ENCODE peak calls at places on chromosomes 13 and 19, in seven cellular contexts. One of them, this sample, is unnamed.

GRCh38 chr19:50718255-50719118 is 1.1 kb downstream of the SHANK1 start:
- DNase-seq in HCT116: no peak
- DNase-seq in HepG2: no peak
- DNase-seq in SK-N-SH: peak; percentile 85
- DNase-seq in K562: peak; percentile 61
- DNase-seq in GM12878: no peak
- DNase-seq in H1: no peak
- DNase-seq in this sample: no peak

GRCh38 chr19:19642506-19643157 is 825 bp downstream of the GMIP start:
- DNase-seq in K562: peak; percentile 37
- DNase-seq in HCT116: no peak
- DNase-seq in SK-N-SH: peak; percentile 79
- DNase-seq in HepG2: no peak
- DNase-seq in H1: no peak
- DNase-seq in GM12878: no peak
- DNase-seq in this sample: peak; percentile 21

GRCh38 chr13:49374585-49375290 is 69.1 kb downstream of the CAB39L start:
- DNase-seq in H1: no peak
- DNase-seq in SK-N-SH: no peak
- DNase-seq in HepG2: no peak
- DNase-seq in K562: peak; percentile 7
- DNase-seq in HCT116: no peak
- DNase-seq in GM12878: no peak
- DNase-seq in this sample: no peak

GRCh38 chr13:58190578-58190977 is 559.0 kb downstream of the PCDH17 start:
- DNase-seq in HCT116: no peak
- DNase-seq in H1: no peak
- DNase-seq in GM12878: no peak
- DNase-seq in SK-N-SH: no peak
- DNase-seq in K562: no peak
- DNase-seq in HepG2: no peak
- DNase-seq in this sample: no peak

GRCh38 chr19:4694211-4694987 is 24.3 kb upstream of the MYDGF start:
- DNase-seq in HepG2: no peak
- DNase-seq in H1: no peak
- DNase-seq in HCT116: peak; percentile 93
- DNase-seq in GM12878: no peak
- DNase-seq in K562: peak; percentile 61
- DNase-seq in SK-N-SH: no peak
- DNase-seq in this sample: peak; percentile 65

GRCh38 chr13:50033696-50034095 is 18.5 kb downstream of the KCNRG start:
- DNase-seq in HCT116: no peak
- DNase-seq in H1: no peak
- DNase-seq in SK-N-SH: no peak
- DNase-seq in HepG2: no peak
- DNase-seq in K562: no peak
- DNase-seq in GM12878: no peak
- DNase-seq in this sample: peak; percentile 6

GRCh38 chr13:94322925-94323324 is 156.6 kb downstream of the DCT start:
- DNase-seq in H1: no peak
- DNase-seq in K562: no peak
- DNase-seq in SK-N-SH: no peak
- DNase-seq in HepG2: no peak
- DNase-seq in GM12878: no peak
- DNase-seq in HCT116: no peak
- DNase-seq in this sample: no peak

GRCh38 chr13:73146705-73147104 is 87.9 kb downstream of the KLF5 start:
- DNase-seq in K562: no peak
- DNase-seq in H1: no peak
- DNase-seq in HCT116: no peak
- DNase-seq in GM12878: no peak
- DNase-seq in HepG2: no peak
- DNase-seq in SK-N-SH: no peak
- DNase-seq in this sample: no peak

GRCh38 chr13:20700288-20700687 is 3.2 kb upstream of the IL17D start:
- DNase-seq in K562: no peak
- DNase-seq in H1: no peak
- DNase-seq in HepG2: no peak
- DNase-seq in HCT116: no peak
- DNase-seq in GM12878: no peak
- DNase-seq in SK-N-SH: no peak
- DNase-seq in this sample: no peak

GRCh38 chr13:106417467-106418110 is 117.9 kb downstream of the EFNB2 start:
- DNase-seq in K562: no peak
- DNase-seq in GM12878: no peak
- DNase-seq in HepG2: no peak
- DNase-seq in H1: no peak
- DNase-seq in HCT116: no peak
- DNase-seq in SK-N-SH: no peak
- DNase-seq in this sample: no peak

GRCh38 chr19:52518646-52519045 is 8.8 kb upstream of the ZNF808 start:
- DNase-seq in H1: no peak
- DNase-seq in SK-N-SH: no peak
- DNase-seq in HepG2: no peak
- DNase-seq in HCT116: no peak
- DNase-seq in GM12878: no peak
- DNase-seq in K562: no peak
- DNase-seq in this sample: no peak
- TF ChIP-seq JUND in H1: no peak
- TF ChIP-seq JUND in SK-N-SH: no peak
- TF ChIP-seq JUND in HepG2: no peak
- TF ChIP-seq JUND in HCT116: no peak
- TF ChIP-seq JUND in GM12878: no peak
- TF ChIP-seq JUND in K562: no peak
- TF ChIP-seq JUND in this sample: no peak

GRCh38 chr19:53195265-53195879 is 2.2 kb upstream of the ZNF665 start:
- DNase-seq in HepG2: peak; percentile 67
- DNase-seq in GM12878: peak; percentile 27
- DNase-seq in SK-N-SH: peak; percentile 66
- DNase-seq in HCT116: peak; percentile 42
- DNase-seq in K562: peak; percentile 59
- DNase-seq in H1: no peak
- DNase-seq in this sample: peak; percentile 35
- TF ChIP-seq JUND in HepG2: no peak
- TF ChIP-seq JUND in GM12878: no peak
- TF ChIP-seq JUND in SK-N-SH: no peak
- TF ChIP-seq JUND in HCT116: no peak
- TF ChIP-seq JUND in K562: no peak
- TF ChIP-seq JUND in H1: no peak
- TF ChIP-seq JUND in this sample: no peak

DNA sequence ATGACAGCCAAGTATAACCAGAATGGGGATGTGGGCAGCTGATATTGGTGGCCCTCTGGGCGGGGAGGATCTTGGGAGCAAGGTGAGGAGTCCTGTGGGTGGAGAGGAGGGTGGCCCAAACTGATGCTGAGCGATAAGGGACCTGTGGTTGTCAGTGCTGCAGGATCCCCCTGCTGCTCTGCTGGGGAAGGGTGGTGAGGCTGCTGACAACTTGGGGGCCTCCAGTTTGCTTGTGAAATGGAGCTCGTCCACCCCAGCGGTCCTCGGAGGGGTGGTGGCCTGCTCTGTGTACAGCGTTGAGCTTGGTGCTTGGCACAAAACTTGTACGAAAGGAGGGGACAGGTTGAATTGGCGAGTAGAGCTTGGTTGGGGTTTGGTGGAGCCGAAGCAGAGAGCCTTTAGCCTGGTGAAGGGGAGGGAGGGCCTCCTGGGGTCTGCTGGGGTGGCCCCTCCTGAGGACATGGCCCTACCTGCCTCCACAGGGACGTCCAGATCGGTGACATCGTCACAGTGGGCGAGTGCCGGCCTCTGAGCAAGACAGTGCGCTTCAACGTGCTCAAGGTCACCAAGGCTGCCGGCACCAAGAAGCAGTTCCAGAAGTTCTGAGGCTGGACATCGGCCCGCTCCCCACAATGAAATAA is 2.9 kb downstream of the RPS11 start:
- DNase-seq in GM12878: no peak
- DNase-seq in SK-N-SH: no peak
- DNase-seq in K562: peak; percentile 45
- DNase-seq in HepG2: no peak
- DNase-seq in HCT116: no peak
- DNase-seq in H1: no peak
- DNase-seq in this sample: no peak
- TF ChIP-seq JUND in GM12878: no peak
- TF ChIP-seq JUND in SK-N-SH: no peak
- TF ChIP-seq JUND in K562: no peak
- TF ChIP-seq JUND in HepG2: no peak
- TF ChIP-seq JUND in HCT116: no peak
- TF ChIP-seq JUND in H1: no peak
- TF ChIP-seq JUND in this sample: no peak

GRCh38 chr19:31676271-31677004 is 327.2 kb upstream of the TSHZ3 start:
- DNase-seq in SK-N-SH: peak; percentile 48
- DNase-seq in H1: peak; percentile 13
- DNase-seq in K562: no peak
- DNase-seq in HepG2: no peak
- DNase-seq in HCT116: no peak
- DNase-seq in GM12878: no peak
- DNase-seq in this sample: peak; percentile 13
- TF ChIP-seq JUND in SK-N-SH: no peak
- TF ChIP-seq JUND in H1: no peak
- TF ChIP-seq JUND in K562: no peak
- TF ChIP-seq JUND in HepG2: no peak
- TF ChIP-seq JUND in HCT116: no peak
- TF ChIP-seq JUND in GM12878: no peak
- TF ChIP-seq JUND in this sample: no peak

GRCh38 chr13:110298566-110299321 is 8.2 kb downstream of the COL4A1 start:
- DNase-seq in SK-N-SH: no peak
- DNase-seq in HCT116: no peak
- DNase-seq in K562: no peak
- DNase-seq in H1: no peak
- DNase-seq in GM12878: no peak
- DNase-seq in HepG2: no peak
- DNase-seq in this sample: no peak
- TF ChIP-seq JUND in SK-N-SH: no peak
- TF ChIP-seq JUND in HCT116: no peak
- TF ChIP-seq JUND in K562: no peak
- TF ChIP-seq JUND in H1: no peak
- TF ChIP-seq JUND in GM12878: no peak
- TF ChIP-seq JUND in HepG2: no peak
- TF ChIP-seq JUND in this sample: no peak

DNA sequence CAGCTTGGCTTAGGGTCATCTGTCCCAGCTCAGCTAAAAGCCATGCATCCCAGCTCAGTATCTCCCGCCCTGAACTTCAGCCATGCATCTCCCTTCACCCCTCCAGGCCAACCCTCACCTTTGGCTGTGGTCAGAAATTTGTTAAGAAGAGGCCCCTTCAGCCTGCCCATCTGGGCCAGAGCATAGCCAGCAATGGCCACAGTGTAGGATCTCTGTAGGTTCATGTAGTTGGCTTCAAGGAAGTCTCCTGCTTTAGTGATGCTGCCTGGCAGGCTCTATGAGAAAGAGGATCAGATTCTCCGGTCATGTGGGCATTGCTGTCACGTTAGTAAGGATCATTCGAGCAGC is 16.6 kb upstream of the TNFSF14 start:
- DNase-seq in SK-N-SH: no peak
- DNase-seq in HCT116: no peak
- DNase-seq in K562: no peak
- DNase-seq in H1: no peak
- DNase-seq in GM12878: no peak
- DNase-seq in HepG2: no peak
- DNase-seq in this sample: no peak
- TF ChIP-seq JUND in SK-N-SH: no peak
- TF ChIP-seq JUND in HCT116: no peak
- TF ChIP-seq JUND in K562: no peak
- TF ChIP-seq JUND in H1: no peak
- TF ChIP-seq JUND in GM12878: no peak
- TF ChIP-seq JUND in HepG2: no peak
- TF ChIP-seq JUND in this sample: no peak

GRCh38 chr19:54518844-54519243 is 16.2 kb downstream of the LAIR2 start:
- DNase-seq in K562: peak; percentile 72
- DNase-seq in HCT116: no peak
- DNase-seq in GM12878: peak; percentile 73
- DNase-seq in HepG2: peak; percentile 27
- DNase-seq in H1: no peak
- DNase-seq in SK-N-SH: no peak
- DNase-seq in this sample: no peak
- TF ChIP-seq JUND in K562: peak; percentile 88
- TF ChIP-seq JUND in HCT116: no peak
- TF ChIP-seq JUND in GM12878: peak; percentile 61
- TF ChIP-seq JUND in HepG2: no peak
- TF ChIP-seq JUND in H1: no peak
- TF ChIP-seq JUND in SK-N-SH: no peak
- TF ChIP-seq JUND in this sample: no peak

DNA sequence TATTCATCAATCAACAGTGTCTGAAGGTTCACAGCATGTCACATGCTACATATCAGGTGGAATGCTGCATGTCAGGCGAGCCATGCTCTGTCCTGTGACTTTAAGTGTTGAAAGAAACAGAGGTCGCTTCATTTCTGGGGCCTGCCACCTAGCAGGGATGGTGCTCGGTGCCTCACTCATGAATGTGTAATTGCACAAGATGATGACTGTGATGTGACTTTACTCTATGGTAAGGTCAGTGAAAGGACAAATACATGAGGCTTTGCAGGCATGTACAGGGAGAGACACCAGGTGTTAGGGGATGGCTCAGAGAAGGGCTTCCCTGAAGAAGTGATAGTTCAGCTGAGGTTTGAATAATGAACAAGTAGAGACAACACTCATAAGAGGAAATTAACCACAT is 66.7 kb downstream of the FRY start:
- DNase-seq in H1: no peak
- DNase-seq in HepG2: peak; percentile 46
- DNase-seq in HCT116: no peak
- DNase-seq in SK-N-SH: no peak
- DNase-seq in K562: no peak
- DNase-seq in GM12878: no peak
- DNase-seq in this sample: no peak
- TF ChIP-seq JUND in H1: no peak
- TF ChIP-seq JUND in HepG2: no peak
- TF ChIP-seq JUND in HCT116: no peak
- TF ChIP-seq JUND in SK-N-SH: no peak
- TF ChIP-seq JUND in K562: no peak
- TF ChIP-seq JUND in GM12878: no peak
- TF ChIP-seq JUND in this sample: no peak